ENCODE peak calls at places on chromosomes 3 and 15, in five cellular contexts. One of them, this sample, is unnamed.

GRCh38 chr3:9087831-9088413 is 124.7 kb upstream of the RAD18 start:
- DNase-seq in stimulated activated CD4-positive, alpha-beta T cell treated with anti-CD3 and anti-CD28 coated beads, TNF-alpha, amount 100 ng/mL, for 4 hours: no peak
- DNase-seq in activated CD8-positive, alpha-beta memory T cell treated with anti-CD3 and anti-CD28 coated beads for 1 hour: no peak
- DNase-seq in left cardiac atrium: peak; percentile 44
- DNase-seq in fibroblast of the conjunctiva: no peak
- DNase-seq in this sample: no peak

GRCh38 chr3:15300318-15301078 is 31.9 kb downstream of the SH3BP5 start:
- DNase-seq in stimulated activated CD4-positive, alpha-beta T cell treated with anti-CD3 and anti-CD28 coated beads, TNF-alpha, amount 100 ng/mL, for 4 hours: no peak
- DNase-seq in activated CD8-positive, alpha-beta memory T cell treated with anti-CD3 and anti-CD28 coated beads for 1 hour: no peak
- DNase-seq in left cardiac atrium: no peak
- DNase-seq in fibroblast of the conjunctiva: peak; percentile 39
- DNase-seq in this sample: no peak

GRCh38 chr3:89353465-89353864 is 246.0 kb downstream of the EPHA3 start:
- DNase-seq in stimulated activated CD4-positive, alpha-beta T cell treated with anti-CD3 and anti-CD28 coated beads, TNF-alpha, amount 100 ng/mL, for 4 hours: no peak
- DNase-seq in activated CD8-positive, alpha-beta memory T cell treated with anti-CD3 and anti-CD28 coated beads for 1 hour: no peak
- DNase-seq in left cardiac atrium: no peak
- DNase-seq in fibroblast of the conjunctiva: no peak
- DNase-seq in this sample: no peak

GRCh38 chr3:130854208-130854864 is 39.5 kb upstream of the ATP2C1 start:
- DNase-seq in stimulated activated CD4-positive, alpha-beta T cell treated with anti-CD3 and anti-CD28 coated beads, TNF-alpha, amount 100 ng/mL, for 4 hours: no peak
- DNase-seq in activated CD8-positive, alpha-beta memory T cell treated with anti-CD3 and anti-CD28 coated beads for 1 hour: no peak
- DNase-seq in left cardiac atrium: no peak
- DNase-seq in fibroblast of the conjunctiva: no peak
- DNase-seq in this sample: no peak

GRCh38 chr15:67267951-67268941 is 13.7 kb downstream of the IQCH start:
- DNase-seq in stimulated activated CD4-positive, alpha-beta T cell treated with anti-CD3 and anti-CD28 coated beads, TNF-alpha, amount 100 ng/mL, for 4 hours: no peak
- DNase-seq in activated CD8-positive, alpha-beta memory T cell treated with anti-CD3 and anti-CD28 coated beads for 1 hour: no peak
- DNase-seq in left cardiac atrium: no peak
- DNase-seq in fibroblast of the conjunctiva: no peak
- DNase-seq in this sample: no peak

GRCh38 chr3:177262396-177262795 is 65.1 kb upstream of the TBL1XR1 start:
- DNase-seq in stimulated activated CD4-positive, alpha-beta T cell treated with anti-CD3 and anti-CD28 coated beads, TNF-alpha, amount 100 ng/mL, for 4 hours: no peak
- DNase-seq in activated CD8-positive, alpha-beta memory T cell treated with anti-CD3 and anti-CD28 coated beads for 1 hour: no peak
- DNase-seq in left cardiac atrium: no peak
- DNase-seq in fibroblast of the conjunctiva: no peak
- DNase-seq in this sample: no peak

GRCh38 chr3:10594915-10595314 is 89.5 kb upstream of the ATP2B2 start:
- DNase-seq in stimulated activated CD4-positive, alpha-beta T cell treated with anti-CD3 and anti-CD28 coated beads, TNF-alpha, amount 100 ng/mL, for 4 hours: no peak
- DNase-seq in activated CD8-positive, alpha-beta memory T cell treated with anti-CD3 and anti-CD28 coated beads for 1 hour: peak; percentile 3
- DNase-seq in left cardiac atrium: peak; percentile 43
- DNase-seq in fibroblast of the conjunctiva: peak; percentile 5
- DNase-seq in this sample: peak; percentile 34

GRCh38 chr3:19702416-19703078 is 231.5 kb downstream of the EFHB start:
- DNase-seq in stimulated activated CD4-positive, alpha-beta T cell treated with anti-CD3 and anti-CD28 coated beads, TNF-alpha, amount 100 ng/mL, for 4 hours: no peak
- DNase-seq in activated CD8-positive, alpha-beta memory T cell treated with anti-CD3 and anti-CD28 coated beads for 1 hour: no peak
- DNase-seq in left cardiac atrium: no peak
- DNase-seq in fibroblast of the conjunctiva: no peak
- DNase-seq in this sample: no peak

GRCh38 chr15:41971089-41971892 is 1.1 kb downstream of the EHD4 start:
- DNase-seq in stimulated activated CD4-positive, alpha-beta T cell treated with anti-CD3 and anti-CD28 coated beads, TNF-alpha, amount 100 ng/mL, for 4 hours: peak; percentile 36
- DNase-seq in activated CD8-positive, alpha-beta memory T cell treated with anti-CD3 and anti-CD28 coated beads for 1 hour: peak; percentile 55
- DNase-seq in left cardiac atrium: peak; percentile 69
- DNase-seq in fibroblast of the conjunctiva: peak; percentile 12
- DNase-seq in this sample: peak; percentile 78

GRCh38 chr15:97545799-97546198 is 414.7 kb upstream of the ARRDC4 start:
- DNase-seq in stimulated activated CD4-positive, alpha-beta T cell treated with anti-CD3 and anti-CD28 coated beads, TNF-alpha, amount 100 ng/mL, for 4 hours: no peak
- DNase-seq in activated CD8-positive, alpha-beta memory T cell treated with anti-CD3 and anti-CD28 coated beads for 1 hour: no peak
- DNase-seq in left cardiac atrium: no peak
- DNase-seq in fibroblast of the conjunctiva: no peak
- DNase-seq in this sample: no peak

GRCh38 chr3:197854596-197855343 is 63.7 kb downstream of the LRCH3 start:
- DNase-seq in stimulated activated CD4-positive, alpha-beta T cell treated with anti-CD3 and anti-CD28 coated beads, TNF-alpha, amount 100 ng/mL, for 4 hours: no peak
- DNase-seq in activated CD8-positive, alpha-beta memory T cell treated with anti-CD3 and anti-CD28 coated beads for 1 hour: no peak
- DNase-seq in left cardiac atrium: no peak
- DNase-seq in fibroblast of the conjunctiva: peak; percentile 91
- DNase-seq in this sample: no peak

GRCh38 chr3:176219970-176220369 is 977.3 kb downstream of the TBL1XR1 start:
- DNase-seq in stimulated activated CD4-positive, alpha-beta T cell treated with anti-CD3 and anti-CD28 coated beads, TNF-alpha, amount 100 ng/mL, for 4 hours: no peak
- DNase-seq in activated CD8-positive, alpha-beta memory T cell treated with anti-CD3 and anti-CD28 coated beads for 1 hour: no peak
- DNase-seq in left cardiac atrium: no peak
- DNase-seq in fibroblast of the conjunctiva: no peak
- DNase-seq in this sample: no peak

GRCh38 chr15:68228143-68228970 is 1.2 kb downstream of the CLN6 start:
- DNase-seq in stimulated activated CD4-positive, alpha-beta T cell treated with anti-CD3 and anti-CD28 coated beads, TNF-alpha, amount 100 ng/mL, for 4 hours: no peak
- DNase-seq in activated CD8-positive, alpha-beta memory T cell treated with anti-CD3 and anti-CD28 coated beads for 1 hour: no peak
- DNase-seq in left cardiac atrium: peak; percentile 15
- DNase-seq in fibroblast of the conjunctiva: no peak
- DNase-seq in this sample: no peak

GRCh38 chr3:97958396-97958795 is 13.8 kb downstream of the RIOX2 start:
- DNase-seq in stimulated activated CD4-positive, alpha-beta T cell treated with anti-CD3 and anti-CD28 coated beads, TNF-alpha, amount 100 ng/mL, for 4 hours: no peak
- DNase-seq in activated CD8-positive, alpha-beta memory T cell treated with anti-CD3 and anti-CD28 coated beads for 1 hour: no peak
- DNase-seq in left cardiac atrium: no peak
- DNase-seq in fibroblast of the conjunctiva: no peak
- DNase-seq in this sample: no peak

GRCh38 chr15:31459011-31459748 is 132.5 kb downstream of the KLF13 start:
- DNase-seq in stimulated activated CD4-positive, alpha-beta T cell treated with anti-CD3 and anti-CD28 coated beads, TNF-alpha, amount 100 ng/mL, for 4 hours: no peak
- DNase-seq in activated CD8-positive, alpha-beta memory T cell treated with anti-CD3 and anti-CD28 coated beads for 1 hour: no peak
- DNase-seq in left cardiac atrium: no peak
- DNase-seq in fibroblast of the conjunctiva: no peak
- DNase-seq in this sample: no peak

GRCh38 chr15:40338041-40338657 is 2.6 kb downstream of the CCDC9B start:
- DNase-seq in stimulated activated CD4-positive, alpha-beta T cell treated with anti-CD3 and anti-CD28 coated beads, TNF-alpha, amount 100 ng/mL, for 4 hours: peak; percentile 64
- DNase-seq in activated CD8-positive, alpha-beta memory T cell treated with anti-CD3 and anti-CD28 coated beads for 1 hour: peak; percentile 62
- DNase-seq in left cardiac atrium: peak; percentile 85
- DNase-seq in fibroblast of the conjunctiva: no peak
- DNase-seq in this sample: peak; percentile 73

GRCh38 chr3:30695302-30696061 is 89.1 kb downstream of the TGFBR2 start:
- DNase-seq in stimulated activated CD4-positive, alpha-beta T cell treated with anti-CD3 and anti-CD28 coated beads, TNF-alpha, amount 100 ng/mL, for 4 hours: no peak
- DNase-seq in activated CD8-positive, alpha-beta memory T cell treated with anti-CD3 and anti-CD28 coated beads for 1 hour: no peak
- DNase-seq in left cardiac atrium: no peak
- DNase-seq in fibroblast of the conjunctiva: no peak
- DNase-seq in this sample: no peak

GRCh38 chr3:64238971-64239667 is 13.9 kb upstream of the PRICKLE2 start:
- DNase-seq in stimulated activated CD4-positive, alpha-beta T cell treated with anti-CD3 and anti-CD28 coated beads, TNF-alpha, amount 100 ng/mL, for 4 hours: no peak
- DNase-seq in activated CD8-positive, alpha-beta memory T cell treated with anti-CD3 and anti-CD28 coated beads for 1 hour: no peak
- DNase-seq in left cardiac atrium: peak; percentile 84
- DNase-seq in fibroblast of the conjunctiva: peak; percentile 90
- DNase-seq in this sample: peak; percentile 53

GRCh38 chr3:173066044-173066679 is 74.9 kb downstream of the SPATA16 start:
- DNase-seq in stimulated activated CD4-positive, alpha-beta T cell treated with anti-CD3 and anti-CD28 coated beads, TNF-alpha, amount 100 ng/mL, for 4 hours: no peak
- DNase-seq in activated CD8-positive, alpha-beta memory T cell treated with anti-CD3 and anti-CD28 coated beads for 1 hour: no peak
- DNase-seq in left cardiac atrium: peak; percentile 32
- DNase-seq in fibroblast of the conjunctiva: peak; percentile 57
- DNase-seq in this sample: no peak

GRCh38 chr3:78912687-78913086 is 855.1 kb downstream of the ROBO1 start:
- DNase-seq in stimulated activated CD4-positive, alpha-beta T cell treated with anti-CD3 and anti-CD28 coated beads, TNF-alpha, amount 100 ng/mL, for 4 hours: no peak
- DNase-seq in activated CD8-positive, alpha-beta memory T cell treated with anti-CD3 and anti-CD28 coated beads for 1 hour: no peak
- DNase-seq in left cardiac atrium: no peak
- DNase-seq in fibroblast of the conjunctiva: no peak
- DNase-seq in this sample: no peak